ENCODE peak calls at places on chromosomes 3 and 15, in four cellular contexts. G is AG04450, U is cardiac fibroblast, J is DMS153. B is an unnamed sample.

GRCh38 chr3:123871946-123872345 is 12.2 kb downstream of the MYLK start:
- DNase-seq in G (no peak), U (no peak), J (peak), B (no peak)

GRCh38 chr3:59968510-59968909 is 918.7 kb upstream of the CFAP20DC start:
- DNase-seq in G (no peak), U (no peak), J (no peak), B (no peak)

GRCh38 chr3:195774917-195775316 is 36.8 kb downstream of the MUC4 start:
- DNase-seq in G (no peak), U (peak), J (no peak), B (no peak)

GRCh38 chr3:100245146-100245545 is 15.6 kb upstream of the TBC1D23 start:
- DNase-seq in G (no peak), U (peak), J (no peak), B (no peak)

GRCh38 chr3:87145553-87145952 is 81.6 kb upstream of the CHMP2B start:
- DNase-seq in G (no peak), U (peak), J (peak), B (peak)

GRCh38 chr15:85742186-85742751 is 52.5 kb downstream of the KLHL25 start:
- DNase-seq in G (no peak), U (peak), J (no peak), B (no peak)

GRCh38 chr3:161644871-161645636 is 148.4 kb downstream of the OTOL1 start:
- DNase-seq in G (no peak), U (no peak), J (no peak), B (no peak)

GRCh38 chr3:32022947-32023346 is 41.4 kb downstream of the ZNF860 start:
- DNase-seq in G (no peak), U (no peak), J (no peak), B (no peak)

GRCh38 chr15:31340591-31340990 is 14.0 kb downstream of the KLF13 start:
- DNase-seq in G (no peak), U (no peak), J (no peak), B (no peak)

GRCh38 chr3:183576487-183577107 is 21.1 kb upstream of the KLHL6 start:
- DNase-seq in G (no peak), U (peak), J (peak), B (no peak)

GRCh38 chr15:73273181-73274002 is 95.4 kb downstream of the HCN4 start:
- DNase-seq in G (peak), U (peak), J (no peak), B (no peak)